ENCODE peak calls at places on chromosome 12, in four cellular contexts. J is right lobe of liver, R is SJSA1, M is pancreas. B is an unnamed sample.
A peak's percentile ranks its signal among the peaks of the same experiment; 100 is the strongest.

GRCh38 chr12:46387697-46388096 is 15.1 kb upstream of the SLC38A2 start:
- DNase-seq in R (no peak), J (no peak), M (no peak), B (no peak)

GRCh38 chr12:4417471-4417870 is 28.1 kb downstream of the FGF6 start:
- DNase-seq in R (no peak), J (no peak), M (no peak), B (no peak)

GRCh38 chr12:20199780-20200179 is 168.6 kb upstream of the PDE3A start:
- DNase-seq in R (no peak), J (no peak), M (no peak), B (no peak)

GRCh38 chr12:29309320-29309902 is 71.6 kb downstream of the ERGIC2 start:
- DNase-seq in R (no peak), M (no peak), J (no peak), B (no peak)

GRCh38 chr12:108784270-108784669 is 53.0 kb upstream of the CORO1C start:
- DNase-seq in R (no peak), M (no peak), J (no peak), B (no peak)

GRCh38 chr12:100963381-100963780 is 168.8 kb downstream of the ANO4 start:
- DNase-seq in M (no peak), J (no peak), R (no peak), B (no peak)

GRCh38 chr12:30795410-30795659 is 40.6 kb upstream of the CAPRIN2 start:
- DNase-seq in R (peak; percentile 84), M (no peak), J (no peak), B (no peak)

GRCh38 chr12:63302269-63302940 is 151.4 kb upstream of the AVPR1A start:
- DNase-seq in M (no peak), R (no peak), J (no peak), B (no peak)

GRCh38 chr12:107242189-107242588 is 148.8 kb upstream of the CRY1 start:
- DNase-seq in M (no peak), J (no peak), R (no peak), B (no peak)

GRCh38 chr12:55683676-55684075 is 24.0 kb downstream of the ITGA7 start:
- DNase-seq in M (no peak), R (no peak), J (peak; percentile 11), B (no peak)

GRCh38 chr12:9331218-9331626 is 123.0 kb upstream of the PZP start:
- DNase-seq in J (peak; percentile 79), M (peak; percentile 79), R (no peak), B (peak; percentile 62)

GRCh38 chr12:4477133-4477532 is 31.5 kb upstream of the FGF6 start:
- DNase-seq in R (no peak), M (no peak), J (no peak), B (no peak)

GRCh38 chr12:111773801-111774551 is 7.2 kb downstream of the ALDH2 start:
- DNase-seq in R (peak; percentile 63), J (peak; percentile 82), M (peak; percentile 45), B (peak; percentile 72)

GRCh38 chr12:59833408-59833807 is 237.6 kb downstream of the SLC16A7 start:
- DNase-seq in R (no peak), J (no peak), M (no peak), B (no peak)

GRCh38 chr12:71627438-71628002 is 36.1 kb downstream of the ZFC3H1 start:
- DNase-seq in M (no peak), J (no peak), R (no peak), B (no peak)

GRCh38 chr12:30794020-30794419 is 39.3 kb upstream of the CAPRIN2 start:
- DNase-seq in J (no peak), M (no peak), R (no peak), B (no peak)

GRCh38 chr12:116955382-116956021 is 44.8 kb downstream of the FBXW8 start:
- DNase-seq in M (peak; percentile 59), J (no peak), R (no peak), B (no peak)

GRCh38 chr12:89782807-89783206 is 74.2 kb upstream of the ATP2B1 start:
- DNase-seq in M (no peak), R (no peak), J (no peak), B (no peak)

GRCh38 chr12:51960488-51960887 is 9.0 kb downstream of the ACVR1B start:
- DNase-seq in M (no peak), J (no peak), R (no peak), B (no peak)

GRCh38 chr12:55929306-55929791 is 1.6 kb upstream of the DGKA start:
- DNase-seq in R (no peak), M (no peak), J (peak; percentile 57), B (no peak)

GRCh38 chr12:95146767-95147166 is 70.5 kb downstream of the FGD6 start:
- DNase-seq in M (no peak), J (no peak), R (no peak), B (no peak)

GRCh38 chr12:110199360-110200123 is 75.4 kb downstream of the IFT81 start:
- DNase-seq in R (peak; percentile 46), M (no peak), J (no peak), B (no peak)

GRCh38 chr12:68358532-68359485 is 26.6 kb upstream of the MDM1 start:
- DNase-seq in R (peak; percentile 50), J (no peak), M (peak; percentile 47), B (no peak)

GRCh38 chr12:31732926-31733548 is 4.2 kb upstream of the AMN1 start:
- DNase-seq in M (no peak), R (peak; percentile 53), J (no peak), B (no peak)

GRCh38 chr12:25977047-25977446 is 18.6 kb downstream of the RASSF8 start:
- DNase-seq in R (no peak), J (no peak), M (no peak), B (no peak)

GRCh38 chr12:75766263-75767160 is 255.1 kb upstream of the KRR1 start:
- DNase-seq in R (no peak), M (no peak), J (no peak), B (no peak)

GRCh38 chr12:127810026-127810425 is 456.9 kb upstream of the TMEM132C start:
- DNase-seq in J (no peak), R (peak; percentile 78), M (no peak), B (no peak)

DNA sequence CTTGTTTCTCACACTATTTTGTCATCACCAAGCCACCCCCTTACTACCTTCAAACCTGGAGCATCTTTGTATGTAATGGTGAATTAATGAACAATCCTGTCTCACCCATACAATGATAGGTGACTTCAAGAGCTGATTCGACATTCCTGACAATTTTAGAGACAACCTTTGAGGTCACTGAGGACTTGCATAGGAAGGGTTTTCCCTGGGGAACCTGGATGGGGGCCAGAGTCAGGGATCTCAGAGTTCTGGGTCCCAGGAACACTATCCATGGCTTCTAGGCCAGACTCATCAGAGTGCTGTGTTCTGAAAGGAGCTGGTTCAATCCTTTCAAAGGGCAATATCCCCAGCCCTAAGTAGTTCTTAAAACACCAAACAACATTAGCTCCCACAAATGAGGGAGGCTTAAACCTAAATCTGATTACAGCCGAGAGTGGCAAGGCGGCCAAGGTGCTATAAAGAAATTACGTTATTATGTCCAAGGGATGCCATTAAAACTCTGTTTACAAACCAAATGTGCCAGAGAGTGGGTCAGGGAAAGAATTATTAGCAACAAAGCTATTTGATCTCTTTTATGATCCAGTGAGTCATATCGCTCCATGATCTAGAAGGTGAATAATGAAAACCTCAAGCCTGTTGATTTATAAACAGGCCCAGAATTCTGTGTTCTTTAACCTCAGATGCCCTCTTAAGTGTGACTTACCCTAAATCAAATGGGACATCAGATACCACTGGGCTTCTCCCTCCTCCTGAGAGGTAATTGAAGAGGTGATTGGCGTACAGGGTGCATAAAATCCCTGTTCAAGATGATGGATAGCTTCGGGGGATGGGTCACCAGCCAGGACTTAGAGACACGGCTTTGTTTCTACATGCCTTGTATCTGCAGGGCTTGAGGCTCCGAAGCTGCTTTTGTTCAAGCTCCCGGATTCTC is 230.2 kb upstream of the TBX3 start:
- DNase-seq in R (no peak), M (no peak), J (no peak), B (no peak)
- H3K27ac ChIP-seq in R (no peak overlapping the region), M (no peak overlapping the region), J (no peak overlapping the region), B (no peak overlapping the region)

DNA sequence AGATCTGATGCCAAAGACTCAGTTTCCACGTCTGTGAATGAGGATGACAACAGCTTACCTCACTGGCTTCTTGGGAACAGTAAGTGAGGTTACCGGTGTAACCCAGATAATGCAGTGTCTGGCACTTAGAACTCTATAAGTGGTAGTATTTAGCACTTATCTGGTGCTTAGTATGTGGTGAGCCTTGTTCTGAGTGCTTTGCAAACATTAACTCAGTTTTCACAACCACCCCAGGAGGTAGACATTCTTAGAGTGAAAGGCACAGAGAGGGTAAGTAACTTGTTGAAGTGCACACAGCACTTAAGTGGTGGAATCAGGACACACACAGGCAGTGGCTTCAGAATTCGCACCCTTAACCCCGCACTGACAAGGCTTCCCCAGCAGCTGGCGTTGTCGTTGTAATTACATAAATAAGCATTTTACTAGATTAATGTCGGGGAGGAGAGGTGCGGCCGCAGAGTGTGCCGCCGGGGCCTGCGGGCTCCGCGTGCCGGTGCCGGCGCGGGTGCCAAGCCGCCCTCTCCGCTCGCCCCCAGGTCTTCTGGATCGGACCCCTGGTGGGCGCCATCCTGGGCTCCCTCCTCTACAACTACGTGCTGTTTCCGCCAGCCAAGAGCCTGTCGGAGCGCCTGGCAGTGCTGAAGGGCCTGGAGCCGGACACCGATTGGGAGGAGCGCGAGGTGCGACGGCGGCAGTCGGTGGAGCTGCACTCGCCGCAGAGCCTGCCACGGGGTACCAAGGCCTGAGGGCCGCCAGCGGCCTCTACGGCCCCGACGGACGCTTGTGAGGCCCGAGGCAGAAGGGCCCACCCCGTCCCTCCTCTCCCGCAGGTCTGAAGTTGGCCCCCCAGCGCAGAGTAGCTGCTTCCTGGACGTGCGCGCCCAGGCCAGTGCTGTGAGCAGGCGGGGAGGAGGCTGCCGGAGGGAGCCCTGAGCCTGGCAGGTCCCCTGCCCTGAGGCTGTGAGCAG is 4.6 kb downstream of the AQP2 start:
- DNase-seq in M (no peak), J (peak; percentile 35), R (no peak), B (no peak)
- H3K27ac ChIP-seq in M (no peak overlapping the region), J (no peak overlapping the region), R (no peak overlapping the region), B (no peak overlapping the region)

GRCh38 chr12:124442281-124442680 is 125.1 kb downstream of the NCOR2 start:
- DNase-seq in J (no peak), M (no peak), R (no peak), B (no peak)

GRCh38 chr12:124442772-124443445 is 124.5 kb downstream of the NCOR2 start:
- DNase-seq in J (no peak), M (no peak), R (no peak), B (no peak)

GRCh38 chr12:124440031-124440626 is 127.3 kb downstream of the NCOR2 start:
- DNase-seq in M (no peak), J (no peak), R (no peak), B (no peak)

GRCh38 chr12:124440841-124441381 is 126.5 kb downstream of the NCOR2 start:
- DNase-seq in R (peak; percentile 59), M (no peak), J (no peak), B (no peak)

GRCh38 chr12:124441443-124442190 is 125.8 kb downstream of the NCOR2 start:
- DNase-seq in R (peak; percentile 92), J (no peak), M (no peak), B (no peak)
- H3K27ac ChIP-seq in R (peak overlapping the region; percentile 97), J (peak overlapping the region; percentile 26), M (no peak overlapping the region), B (peak overlapping the region; percentile 69)

GRCh38 chr12:96257550-96258392 is 63.6 kb downstream of the ELK3 start:
- DNase-seq in R (no peak), J (no peak), M (no peak), B (no peak)
- H3K27ac ChIP-seq in R (no peak overlapping the region), J (no peak overlapping the region), M (peak overlapping the region; percentile 56), B (peak overlapping the region; percentile 74)

DNA sequence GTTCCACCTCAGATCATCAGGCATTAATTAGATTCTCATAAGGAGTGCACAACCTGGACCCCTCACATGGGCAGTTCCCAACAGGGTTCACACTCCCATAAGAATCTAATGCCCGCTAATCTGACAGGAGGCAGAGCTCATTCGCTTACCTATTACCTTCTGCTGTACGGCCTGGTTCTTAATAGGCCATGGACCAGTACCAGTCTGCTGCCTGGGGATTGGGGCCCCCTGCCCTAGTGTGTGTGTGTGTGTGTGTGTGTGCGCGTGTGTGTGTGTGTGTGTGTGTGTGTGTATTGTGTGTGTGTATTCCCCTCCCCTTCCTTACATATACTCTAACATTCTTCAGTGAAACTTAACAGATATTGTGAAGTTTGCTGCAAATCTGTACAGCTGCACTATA is 205.1 kb upstream of the EEA1 start:
- DNase-seq in J (no peak), R (no peak), M (no peak), B (no peak)
- H3K27ac ChIP-seq in J (peak overlapping the region; percentile 74), R (no peak overlapping the region), M (no peak overlapping the region), B (no peak overlapping the region)

B was measured in left ventricle myocardium inferior.